ENCODE peak calls at places on chromosomes 16 and 17, in seven cellular contexts. R is neural progenitor cell, E is IMR-90, U is Peyer's patch, T is kidney epithelial cell, A is ovary, S is MM.1S. V is an unnamed sample. For H3K36me3, the result is how much of the 10 kb centered on the place peaks cover.

GRCh38 chr17:35892091-35892637 is 12.0 kb upstream of the CCL5 start:
- DNase-seq in R (no peak), E (peak), U (no peak), T (no peak), A (no peak), S (no peak), V (no peak)

GRCh38 chr16:21277927-21278706 is at the start of gene CRYM:
- DNase-seq in R (peak), E (no peak), U (peak), T (no peak), A (peak), S (peak), V (peak)

GRCh38 chr16:68636818-68637217 is 8.3 kb upstream of the CDH3 start:
- DNase-seq in R (no peak), E (no peak), U (no peak), T (no peak), A (no peak), S (no peak), V (no peak)

GRCh38 chr17:63855185-63855584 is 12.7 kb upstream of the SMARCD2 start:
- DNase-seq in R (no peak), E (no peak), U (no peak), T (no peak), A (no peak), S (no peak), V (no peak)

GRCh38 chr16:69616082-69616481 is 50.3 kb downstream of the NFAT5 start:
- DNase-seq in R (no peak), E (no peak), U (no peak), T (no peak), A (no peak), S (no peak), V (no peak)

GRCh38 chr17:45170976-45171337 is 9.3 kb downstream of the HEXIM2 start:
- DNase-seq in R (no peak), E (peak), U (no peak), T (no peak), A (no peak), S (no peak), V (peak)

GRCh38 chr16:87391950-87392822 is at the start of gene MAP1LC3B:
- DNase-seq in R (peak), E (peak), U (peak), T (peak), A (peak), S (peak), V (peak)

GRCh38 chr17:78645421-78646295 is 68.5 kb upstream of the DNAH17 start:
- DNase-seq in R (no peak), E (peak), U (peak), T (no peak), A (no peak), S (peak), V (peak)

GRCh38 chr16:13056607-13057006 is 155.2 kb downstream of the SHISA9 start:
- DNase-seq in R (no peak), E (no peak), U (no peak), T (no peak), A (no peak), S (no peak), V (no peak)

GRCh38 chr16:71628810-71629209 is 2.8 kb downstream of the MARVELD3 start:
- DNase-seq in R (no peak), E (no peak), U (no peak), T (no peak), A (no peak), S (no peak), V (no peak)

GRCh38 chr17:77499699-77500435 is 359.1 kb downstream of the SEC14L1 start:
- DNase-seq in R (no peak), E (no peak), U (no peak), T (no peak), A (no peak), S (no peak), V (no peak)

GRCh38 chr17:39867084-39867890 is 715 bp upstream of the ZPBP2 start:
- DNase-seq in R (no peak), E (no peak), U (peak), T (no peak), A (no peak), S (peak), V (no peak)

GRCh38 chr17:29562615-29563014 is 4.2 kb downstream of the ABHD15 start:
- DNase-seq in R (no peak), E (no peak), U (no peak), T (no peak), A (no peak), S (no peak), V (no peak)

GRCh38 chr16:69423189-69423588 is 1.2 kb upstream of the CYB5B start:
- DNase-seq in R (no peak), E (no peak), U (no peak), T (no peak), A (no peak), S (no peak), V (no peak)

GRCh38 chr17:16287563-16288027 is 65.7 kb downstream of the CENPV start:
- DNase-seq in R (no peak), E (peak), U (peak), T (no peak), A (no peak), S (no peak), V (peak)

GRCh38 chr17:63653018-63653417 is 30.8 kb downstream of the MAP3K3 start:
- DNase-seq in R (no peak), E (no peak), U (no peak), T (no peak), A (no peak), S (no peak), V (no peak)

GRCh38 chr16:2973605-2974318 is 4.6 kb downstream of the PAQR4 start:
- DNase-seq in R (no peak), E (no peak), U (no peak), T (no peak), A (no peak), S (no peak), V (no peak)

GRCh38 chr16:27867122-27868110 is 196.1 kb downstream of the GSG1L start:
- DNase-seq in R (peak), E (peak), U (peak), T (no peak), A (peak), S (peak), V (peak)

GRCh38 chr16:1435921-1436697 is 5.2 kb downstream of the PERCC1 start:
- DNase-seq in R (no peak), E (no peak), U (no peak), T (no peak), A (no peak), S (no peak), V (peak)

DNA sequence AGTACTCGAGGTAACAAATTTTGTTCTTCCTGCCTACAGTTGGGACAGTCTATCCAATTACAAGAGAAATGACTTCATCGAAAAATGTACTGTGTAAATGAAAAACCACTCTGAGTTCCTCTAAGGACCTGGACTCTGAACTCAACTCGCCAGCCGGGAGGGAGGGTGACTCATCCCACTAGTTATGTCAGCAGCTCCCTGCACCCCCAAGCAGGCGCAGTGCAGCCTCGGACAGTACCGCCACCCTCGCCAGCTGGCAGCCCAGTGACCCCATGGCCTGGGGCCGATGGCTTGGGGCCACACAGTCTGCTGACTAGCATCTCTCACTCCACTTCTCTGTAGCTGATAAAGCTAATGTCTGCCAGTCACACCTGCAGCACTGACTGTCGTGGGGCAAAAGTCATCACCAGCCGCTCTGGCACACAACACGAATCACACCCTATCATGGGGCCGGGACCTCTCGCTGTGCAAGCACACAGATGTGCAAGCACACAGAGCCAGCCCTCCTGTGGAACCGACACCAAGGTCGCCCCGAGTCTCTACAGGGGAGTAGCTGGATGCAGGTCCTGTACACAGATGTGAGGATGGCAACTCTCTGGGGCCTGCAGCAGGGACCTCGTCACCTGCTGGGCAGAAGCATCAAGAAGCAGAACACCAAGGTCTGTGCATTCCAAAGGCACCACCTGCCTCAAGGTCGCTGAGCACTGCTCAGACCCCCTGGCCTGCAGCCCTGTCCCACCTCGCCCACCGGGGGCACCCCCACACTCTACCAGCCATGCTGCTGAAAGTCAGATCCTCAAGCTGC is 5.7 kb downstream of the CSNK1D start:
- DNase-seq in R (no peak), E (peak), U (peak), T (peak), A (peak), S (no peak), V (peak)
- H3K4me3 ChIP-seq in R (no peak), E (no peak), U (peak), T (no peak), A (peak), S (no peak), V (peak)

GRCh38 chr17:8156174-8156992 is 4.2 kb upstream of the PER1 start:
- DNase-seq in R (peak), E (peak), U (peak), T (peak), A (peak), S (peak), V (peak)
- TF ChIP-seq CTCF in R (peak), E (peak), U (peak), T (no peak), A (no peak), S (no peak), V (peak)

GRCh38 chr17:38719284-38719942 is 10.7 kb upstream of the CISD3 start:
- DNase-seq in R (peak), E (no peak), U (no peak), T (no peak), A (no peak), S (no peak), V (no peak)
- H3K36me3 ChIP-seq in R (under half), E (half or more), U (under half), T (under half), A (under half), S (under half), V (half or more)

DNA sequence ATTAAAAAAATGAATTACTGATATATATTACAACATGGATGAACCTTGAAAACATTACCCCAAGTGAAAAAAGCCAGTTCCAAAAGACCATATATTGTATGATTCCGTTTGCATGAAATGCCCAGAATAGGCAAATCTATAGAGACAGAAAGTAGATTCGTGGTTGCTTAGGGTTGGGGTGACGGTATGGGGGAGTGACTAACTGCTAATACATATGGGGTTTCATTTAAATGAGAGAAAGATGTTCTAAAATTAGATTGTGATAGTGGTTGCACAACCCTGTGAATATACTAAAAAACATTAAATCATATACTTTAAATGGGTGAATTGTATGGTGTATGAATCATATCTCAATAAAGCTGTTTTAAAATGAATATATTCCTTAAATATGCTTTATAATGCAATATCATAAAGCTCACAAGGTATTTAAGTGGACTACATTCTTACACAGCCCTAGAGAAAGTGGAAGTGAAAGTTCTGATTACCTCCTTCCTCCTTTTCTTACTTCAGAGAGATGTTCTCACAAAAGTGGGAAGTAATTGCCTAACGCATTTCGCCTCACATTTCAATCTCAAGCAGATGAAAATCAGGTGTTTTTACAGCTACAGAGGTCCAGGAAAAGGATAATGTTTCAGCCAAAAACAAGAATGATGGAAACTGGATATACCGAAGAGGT is 142.7 kb upstream of the GNAO1 start:
- DNase-seq in R (no peak), E (no peak), U (no peak), T (no peak), A (no peak), S (no peak), V (no peak)
- H3K4me3 ChIP-seq in R (no peak), E (no peak), U (no peak), T (no peak), A (no peak), S (no peak), V (no peak)

GRCh38 chr17:80941171-80941570 is 50.5 kb upstream of the CHMP6 start:
- DNase-seq in R (no peak), E (no peak), U (no peak), T (no peak), A (peak), S (no peak), V (no peak)

GRCh38 chr17:80944326-80944725 is 47.3 kb upstream of the CHMP6 start:
- DNase-seq in R (no peak), E (no peak), U (no peak), T (no peak), A (peak), S (no peak), V (no peak)

GRCh38 chr17:80943346-80944145 is 48.1 kb upstream of the CHMP6 start:
- DNase-seq in R (no peak), E (no peak), U (no peak), T (no peak), A (peak), S (no peak), V (no peak)

GRCh38 chr17:80941743-80942211 is 49.9 kb upstream of the CHMP6 start:
- DNase-seq in R (no peak), E (peak), U (no peak), T (no peak), A (peak), S (no peak), V (no peak)

GRCh38 chr17:80942360-80943345 is 49.0 kb upstream of the CHMP6 start:
- DNase-seq in R (no peak), E (peak), U (peak), T (no peak), A (peak), S (no peak), V (peak)
- TF ChIP-seq CTCF in R (no peak), E (peak), U (no peak), T (no peak), A (no peak), S (no peak), V (no peak)

GRCh38 chr16:65757064-65757463 is 609.4 kb upstream of the CDH5 start:
- DNase-seq in R (no peak), E (peak), U (no peak), T (no peak), A (no peak), S (no peak), V (no peak)

GRCh38 chr16:65758620-65759019 is 607.9 kb upstream of the CDH5 start:
- DNase-seq in R (no peak), E (no peak), U (no peak), T (no peak), A (peak), S (no peak), V (no peak)

GRCh38 chr16:65751622-65752598 is 614.6 kb upstream of the CDH5 start:
- DNase-seq in R (no peak), E (no peak), U (no peak), T (no peak), A (no peak), S (no peak), V (no peak)

GRCh38 chr16:65756163-65756562 is 610.3 kb upstream of the CDH5 start:
- DNase-seq in R (no peak), E (no peak), U (no peak), T (no peak), A (no peak), S (no peak), V (no peak)

DNA sequence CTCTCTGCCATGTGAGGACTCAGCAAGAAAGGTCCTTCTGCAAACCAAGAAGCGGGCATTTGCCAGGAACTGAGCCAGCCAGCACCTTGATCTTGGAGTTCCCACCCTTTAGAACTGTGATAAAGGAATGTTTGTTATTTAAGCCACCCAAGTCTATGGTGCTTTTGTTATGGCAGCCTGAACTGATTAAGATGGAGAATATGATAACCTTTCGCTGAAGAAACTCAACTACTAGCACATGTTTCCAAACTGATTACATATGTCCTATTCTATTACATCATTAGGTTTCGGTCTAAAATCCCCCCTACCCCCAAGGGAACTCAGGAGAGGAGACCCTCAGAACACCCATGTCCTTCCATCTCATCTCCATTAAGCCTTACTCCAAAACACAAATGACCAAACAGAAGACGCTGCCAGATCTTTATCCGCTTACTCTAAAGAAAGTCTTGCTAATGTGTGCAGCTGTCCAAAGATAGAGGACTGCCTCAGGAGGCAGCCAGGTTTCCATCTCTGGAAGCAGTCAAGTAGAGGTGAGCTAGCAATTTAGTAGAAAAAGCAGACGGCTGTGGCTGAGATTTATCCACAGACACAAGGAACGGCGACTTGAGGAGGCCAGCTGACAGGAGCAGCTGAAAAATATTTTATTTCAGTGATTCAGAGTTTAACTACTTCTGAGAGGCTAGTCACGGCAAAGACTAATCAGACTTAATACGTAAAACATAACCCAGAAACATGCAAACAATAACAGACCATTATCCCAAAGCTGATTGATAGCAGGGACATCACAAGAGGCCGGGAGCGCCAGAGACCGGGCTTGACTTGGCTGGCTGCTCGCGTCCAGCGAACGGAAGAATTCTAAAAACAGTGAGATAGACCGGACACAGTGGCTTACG is 611.4 kb upstream of the CDH5 start:
- DNase-seq in R (no peak), E (peak), U (no peak), T (no peak), A (peak), S (no peak), V (no peak)
- H3K36me3 ChIP-seq in R (under half), E (under half), U (under half), T (under half), A (under half), S (under half), V (under half)

GRCh38 chr17:38418693-38419507 is 9.4 kb upstream of the ARHGAP23 start:
- DNase-seq in R (peak), E (no peak), U (no peak), T (no peak), A (no peak), S (no peak), V (no peak)
- H3K4me3 ChIP-seq in R (peak), E (no peak), U (peak), T (peak), A (peak), S (no peak), V (peak)

GRCh38 chr17:4559139-4559791 is 1.1 kb downstream of the GGT6 start:
- DNase-seq in R (no peak), E (no peak), U (no peak), T (no peak), A (peak), S (no peak), V (peak)

GRCh38 chr17:4558311-4558972 is 1.9 kb downstream of the GGT6 start:
- DNase-seq in R (no peak), E (no peak), U (no peak), T (no peak), A (no peak), S (no peak), V (no peak)

GRCh38 chr17:4559851-4560820 is at the start of gene GGT6:
- DNase-seq in R (no peak), E (no peak), U (no peak), T (no peak), A (peak), S (no peak), V (peak)

GRCh38 chr17:4562000-4562969 is 1.9 kb upstream of the GGT6 start:
- DNase-seq in R (no peak), E (no peak), U (no peak), T (no peak), A (no peak), S (peak), V (no peak)

DNA sequence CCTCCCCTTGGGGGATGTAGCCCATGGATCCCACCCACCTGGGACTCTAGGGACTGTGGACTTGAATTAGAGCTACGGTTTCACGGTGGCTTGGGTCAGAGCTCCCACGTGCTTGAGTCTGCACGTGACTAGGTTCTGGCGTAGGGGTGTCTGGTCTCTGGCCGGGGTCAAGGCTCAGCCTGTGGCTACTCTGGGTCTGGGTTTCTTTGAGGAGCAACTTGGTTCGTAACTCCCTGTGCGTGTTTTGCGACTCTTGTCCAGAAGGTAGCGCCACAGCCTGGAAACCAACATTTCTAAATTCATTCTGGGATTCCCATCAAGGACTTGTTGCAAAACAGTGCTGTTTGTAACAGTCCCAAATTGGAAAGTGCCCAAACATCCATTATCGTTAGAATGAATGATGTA is 462 bp upstream of the GGT6 start:
- DNase-seq in R (peak), E (no peak), U (no peak), T (no peak), A (peak), S (no peak), V (no peak)
- TF ChIP-seq CTCF in R (peak), E (peak), U (no peak), T (peak), A (no peak), S (no peak), V (no peak)

GRCh38 chr17:68006797-68007196 is 10.5 kb upstream of the C17orf58 start:
- DNase-seq in R (no peak), E (no peak), U (no peak), T (no peak), A (no peak), S (no peak), V (no peak)
- H3K36me3 ChIP-seq in R (under half), E (under half), U (under half), T (under half), A (under half), S (under half), V (under half)